ENCODE peak calls at places on chromosomes 7 and 10, in eight cellular contexts. F is choroid plexus epithelial cell; J is AG04450; N is dorsolateral prefrontal cortex; X is CD8-positive, alpha-beta T cell; I is HFFc6; H is body of pancreas; M is SK-N-SH. R is an unnamed sample.

GRCh38 chr7:14630048-14630447 is 272.5 kb downstream of the DGKB start:
- DNase-seq in F (no peak), J (no peak), N (no peak), X (no peak), I (no peak), H (no peak), M (no peak), R (no peak)

GRCh38 chr10:96724621-96725020 is 4.3 kb upstream of the PIK3AP1 start:
- DNase-seq in F (no peak), J (no peak), N (no peak), X (no peak), I (no peak), H (no peak), M (no peak), R (no peak)

GRCh38 chr10:6737080-6737641 is 157.1 kb upstream of the PRKCQ start:
- DNase-seq in F (peak; percentile 18), J (no peak), N (no peak), X (no peak), I (no peak), H (no peak), M (no peak), R (no peak)

GRCh38 chr10:71138126-71138860 is 74.1 kb upstream of the UNC5B start:
- DNase-seq in F (no peak), J (no peak), N (no peak), X (no peak), I (no peak), H (no peak), M (no peak), R (no peak)

GRCh38 chr7:135282621-135283295 is 49.1 kb downstream of the STRA8 start:
- DNase-seq in F (peak; percentile 82), J (no peak), N (no peak), X (no peak), I (no peak), H (no peak), M (no peak), R (no peak)

GRCh38 chr10:86663046-86663345 is 5.3 kb upstream of the LDB3 start:
- DNase-seq in F (no peak), J (no peak), N (no peak), X (no peak), I (no peak), H (no peak), M (no peak), R (no peak)

GRCh38 chr7:141073173-141073640 is 657 bp upstream of the TMEM178B start:
- DNase-seq in F (peak; percentile 55), J (no peak), N (no peak), X (no peak), I (no peak), H (peak; percentile 34), M (peak; percentile 83), R (no peak)

GRCh38 chr10:122308487-122309141 is 37.5 kb downstream of the BTBD16 start:
- DNase-seq in F (no peak), J (no peak), N (no peak), X (no peak), I (no peak), H (no peak), M (no peak), R (peak; percentile 33)

GRCh38 chr7:25952277-25953057 is 199.5 kb upstream of the NFE2L3 start:
- DNase-seq in F (no peak), J (no peak), N (no peak), X (no peak), I (no peak), H (peak; percentile 93), M (no peak), R (no peak)

GRCh38 chr7:116542618-116543017 is 17.8 kb downstream of the CAV1 start:
- DNase-seq in F (peak; percentile 64), J (peak; percentile 69), N (no peak), X (no peak), I (peak; percentile 57), H (no peak), M (no peak), R (no peak)

GRCh38 chr7:120171406-120171805 is 101.6 kb upstream of the KCND2 start:
- DNase-seq in F (no peak), J (no peak), N (no peak), X (no peak), I (no peak), H (no peak), M (no peak), R (no peak)

DNA sequence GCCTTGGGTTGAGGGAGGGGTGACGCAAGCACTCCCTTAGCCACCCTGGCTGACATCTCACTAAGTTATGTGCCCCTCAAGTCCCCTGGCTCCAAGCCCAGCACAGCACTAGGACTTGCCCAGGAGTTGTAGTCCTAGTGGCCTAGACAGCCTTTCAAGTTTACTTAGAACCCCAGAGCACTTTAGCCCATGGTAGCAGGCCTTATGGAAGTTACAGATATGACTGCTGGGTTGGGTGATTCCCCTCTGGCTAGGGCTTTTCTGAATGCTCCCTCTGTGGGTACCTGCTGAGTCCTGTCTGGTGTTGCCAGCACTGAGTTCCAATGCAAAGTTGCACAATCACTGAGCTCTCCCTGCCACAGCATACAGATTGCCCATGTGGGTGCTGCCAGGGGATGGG is 83.2 kb downstream of the AHCYL2 start:
- DNase-seq in F (peak; percentile 57), J (no peak), N (no peak), X (no peak), I (no peak), H (peak; percentile 26), M (no peak), R (no peak)
- TF ChIP-seq CTCF in F (no peak), J (no peak), N (no peak), X (no peak), I (no peak), H (no peak), M (no peak), R (no peak)

GRCh38 chr7:13262929-13263530 is 575.6 kb downstream of the ARL4A start:
- DNase-seq in F (peak; percentile 74), J (peak; percentile 24), N (no peak), X (no peak), I (peak; percentile 55), H (no peak), M (peak; percentile 5), R (no peak)
- TF ChIP-seq CTCF in F (peak; percentile 68), J (peak; percentile 61), N (peak; percentile 79), X (peak; percentile 57), I (peak; percentile 84), H (peak; percentile 80), M (peak; percentile 85), R (peak; percentile 49)

DNA sequence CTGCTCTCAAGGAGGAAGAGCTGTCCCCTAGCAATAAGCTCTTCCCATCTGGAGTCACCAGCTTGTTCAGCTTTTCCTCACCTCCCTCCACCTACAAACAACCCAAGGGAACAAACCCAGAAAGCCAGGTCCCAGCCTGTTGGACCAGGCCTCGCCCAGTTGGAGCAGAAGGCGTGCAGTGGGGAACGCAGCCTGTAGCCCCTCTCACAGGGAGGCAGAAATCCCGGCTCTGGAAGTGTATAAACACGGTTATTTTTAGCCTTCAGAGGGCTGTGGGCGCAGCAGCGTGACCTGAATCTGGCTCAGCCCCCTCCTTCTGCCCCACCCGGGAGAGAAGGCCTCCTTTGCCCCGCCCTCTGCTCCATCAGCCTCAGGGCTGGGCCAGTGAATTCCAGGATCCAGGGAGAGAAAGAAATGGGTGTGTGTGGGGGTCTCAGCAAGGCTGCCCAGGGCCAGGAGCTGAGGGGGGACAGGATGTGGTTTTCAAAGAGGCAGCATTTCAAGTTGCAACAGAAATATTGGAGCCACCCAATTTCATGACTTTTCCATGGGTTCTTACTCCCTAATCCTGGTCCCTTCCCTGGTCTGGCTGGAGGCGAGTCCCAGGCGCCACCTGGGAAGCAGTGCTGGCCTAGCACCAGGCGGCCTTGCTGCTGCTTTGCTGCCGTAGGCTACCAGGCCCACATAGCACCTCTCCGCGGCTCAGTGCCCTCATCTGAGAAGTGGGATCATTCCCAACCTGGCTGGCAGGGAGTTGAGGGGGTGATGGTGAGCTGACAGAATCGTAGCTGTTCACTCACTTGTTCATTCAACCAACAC is 33.5 kb downstream of the ZMIZ1 start:
- DNase-seq in F (peak; percentile 50), J (no peak), N (no peak), X (no peak), I (no peak), H (peak; percentile 40), M (peak; percentile 70), R (peak; percentile 88)
- TF ChIP-seq CTCF in F (no peak), J (no peak), N (no peak), X (no peak), I (no peak), H (peak; percentile 7), M (no peak), R (no peak)

DNA sequence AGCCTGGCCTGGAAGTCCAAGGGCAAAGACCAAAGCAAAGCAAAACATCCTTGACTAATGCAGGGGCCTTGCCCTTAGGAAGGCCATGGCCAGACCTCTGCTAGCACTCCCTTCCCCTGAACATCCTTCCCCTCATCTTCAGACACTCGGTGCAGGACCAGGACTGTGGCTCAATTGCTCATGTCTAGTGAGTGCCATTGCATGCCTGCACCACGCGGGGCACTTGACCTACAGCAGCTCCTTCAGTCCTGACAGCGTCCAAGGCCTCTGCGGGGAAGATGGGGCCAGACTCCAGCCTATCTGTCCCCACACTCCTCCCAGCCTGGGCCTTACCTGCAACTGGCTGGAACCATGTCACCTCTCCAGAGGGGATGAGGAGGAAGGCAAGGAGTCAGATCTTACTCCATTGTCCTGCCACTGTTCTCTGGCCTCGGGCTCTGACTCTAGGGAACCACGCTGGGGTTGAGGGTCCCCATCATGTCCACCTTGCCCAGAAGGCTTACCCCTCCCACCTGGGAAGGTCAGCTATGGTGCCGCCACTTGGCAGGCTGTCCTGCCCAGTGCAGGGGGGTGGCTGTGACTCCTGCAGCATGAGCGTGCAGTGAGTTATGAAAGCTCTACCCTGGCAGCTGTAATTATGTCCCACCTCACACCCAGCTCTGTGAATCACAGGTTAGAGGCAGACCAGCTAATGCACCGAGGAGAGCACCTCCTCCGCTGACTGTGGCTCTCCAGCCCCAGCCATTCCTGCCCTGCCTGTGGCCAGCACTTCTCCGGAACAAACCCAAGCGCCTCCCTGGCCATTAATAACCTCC is 16.1 kb downstream of the DRGX start:
- DNase-seq in F (peak; percentile 30), J (no peak), N (no peak), X (no peak), I (no peak), H (no peak), M (no peak), R (no peak)
- TF ChIP-seq CTCF in F (peak; percentile 42), J (peak; percentile 28), N (no peak), X (no peak), I (no peak), H (no peak), M (no peak), R (no peak)

GRCh38 chr10:13839030-13839429 is 252.3 kb downstream of the PRPF18 start:
- DNase-seq in F (no peak), J (no peak), N (no peak), X (no peak), I (no peak), H (no peak), M (no peak), R (no peak)

GRCh38 chr10:13842119-13842518 is 255.4 kb downstream of the PRPF18 start:
- DNase-seq in F (no peak), J (no peak), N (no peak), X (no peak), I (no peak), H (no peak), M (no peak), R (no peak)

GRCh38 chr10:13839430-13839986 is 252.7 kb downstream of the PRPF18 start:
- DNase-seq in F (peak; percentile 93), J (peak; percentile 74), N (no peak), X (no peak), I (peak; percentile 75), H (no peak), M (no peak), R (no peak)

GRCh38 chr10:13837966-13838365 is 251.2 kb downstream of the PRPF18 start:
- DNase-seq in F (no peak), J (no peak), N (no peak), X (no peak), I (no peak), H (no peak), M (no peak), R (no peak)

GRCh38 chr10:13840036-13840435 is 253.3 kb downstream of the PRPF18 start:
- DNase-seq in F (no peak), J (no peak), N (no peak), X (no peak), I (no peak), H (no peak), M (no peak), R (no peak)
- TF ChIP-seq CTCF in F (no peak), J (no peak), N (no peak), X (no peak), I (no peak), H (no peak), M (no peak), R (no peak)

R was measured in ovary.